ENCODE peak calls at places on chromosome 1, in six cellular contexts. Y is NCI-H1436, Q is omental fat pad, P is NCI-H1092 treated with DMSO at 0.1 percent for 48 hours, I is Calu3, K is heart right ventricle. T is an unnamed sample.

GRCh38 chr1:63904826-63905225 is 131.0 kb downstream of the ROR1 start:
- DNase-seq in Y (no peak), Q (no peak), P (no peak), I (no peak), K (no peak), T (no peak)

GRCh38 chr1:192905049-192905448 is 96.2 kb downstream of the RGS2 start:
- DNase-seq in Y (no peak), Q (no peak), P (no peak), I (no peak), K (no peak), T (no peak)

GRCh38 chr1:58981392-58981791 is 197.5 kb upstream of the JUN start:
- DNase-seq in Y (no peak), Q (no peak), P (no peak), I (no peak), K (no peak), T (no peak)

GRCh38 chr1:2273401-2274090 is 45.4 kb downstream of the SKI start:
- DNase-seq in Y (no peak), Q (no peak), P (no peak), I (no peak), K (no peak), T (no peak)

GRCh38 chr1:213852107-213852506 is 135.7 kb upstream of the PROX1 start:
- DNase-seq in Y (no peak), Q (no peak), P (no peak), I (no peak), K (no peak), T (no peak)

GRCh38 chr1:207035877-207036558 is 3.5 kb upstream of the C1orf116 start:
- DNase-seq in Y (no peak), Q (no peak), P (no peak), I (no peak), K (no peak), T (peak; percentile 43)

GRCh38 chr1:222283147-222283768 is 264.6 kb downstream of the HHIPL2 start:
- DNase-seq in Y (no peak), Q (no peak), P (no peak), I (no peak), K (no peak), T (peak; percentile 42)

GRCh38 chr1:63662846-63663245 is 69.6 kb downstream of the PGM1 start:
- DNase-seq in Y (no peak), Q (no peak), P (no peak), I (peak; percentile 79), K (no peak), T (peak; percentile 95)

GRCh38 chr1:206717237-206717989 is 32.7 kb downstream of the MAPKAPK2 start:
- DNase-seq in Y (no peak), Q (no peak), P (no peak), I (no peak), K (no peak), T (no peak)

GRCh38 chr1:10751561-10752085 is 44.8 kb downstream of the CASZ1 start:
- DNase-seq in Y (no peak), Q (no peak), P (no peak), I (no peak), K (no peak), T (no peak)

GRCh38 chr1:42177551-42177981 is 13.0 kb upstream of the GUCA2A start:
- DNase-seq in Y (no peak), Q (no peak), P (peak; percentile 92), I (peak; percentile 28), K (no peak), T (peak; percentile 54)

GRCh38 chr1:84367219-84367618 is 31.1 kb upstream of the DNASE2B start:
- DNase-seq in Y (no peak), Q (no peak), P (no peak), I (no peak), K (no peak), T (no peak)

GRCh38 chr1:143691400-143691891 is 280.3 kb downstream of the FAM72C start:
- DNase-seq in Y (no peak), Q (no peak), P (no peak), I (no peak), K (no peak), T (peak; percentile 0)

GRCh38 chr1:234837713-234838112 is 227.7 kb upstream of the IRF2BP2 start:
- DNase-seq in Y (no peak), Q (no peak), P (no peak), I (no peak), K (no peak), T (no peak)

GRCh38 chr1:245856944-245857531 is 650.0 kb downstream of the SMYD3 start:
- DNase-seq in Y (no peak), Q (no peak), P (no peak), I (peak; percentile 67), K (no peak), T (peak; percentile 76)

T was measured in foreskin keratinocyte.